ENCODE peak calls at places on chromosomes 3 and 15, in eight cellular contexts. P is endodermal cell, S is GM12878, D is IMR-90, R is H1, Y is keratinocyte, L is mesendoderm, U is HCT116. N is an unnamed sample.

GRCh38 chr15:36598529-36599177 is 19.2 kb downstream of the CDIN1 start:
- DNase-seq in P (no peak), S (no peak), D (peak; percentile 61), R (no peak), Y (no peak), L (no peak), U (no peak), N (no peak)

GRCh38 chr15:77870195-77871065 is 207.1 kb downstream of the TBC1D2B start:
- DNase-seq in P (peak; percentile 95), S (no peak), D (peak; percentile 53), R (peak; percentile 39), Y (peak; percentile 7), L (peak; percentile 75), U (peak; percentile 59), N (peak; percentile 51)

GRCh38 chr3:44893097-44893496 is 18.7 kb downstream of the TGM4 start:
- DNase-seq in P (no peak), S (no peak), D (peak; percentile 87), R (no peak), Y (no peak), L (no peak), U (no peak), N (peak; percentile 89)

GRCh38 chr3:59818033-59818936 is 768.5 kb upstream of the CFAP20DC start:
- DNase-seq in P (no peak), S (no peak), D (peak; percentile 97), R (no peak), Y (no peak), L (no peak), U (peak; percentile 85), N (peak; percentile 92)

GRCh38 chr3:89104499-89104898 is 2.9 kb upstream of the EPHA3 start:
- DNase-seq in P (no peak), S (no peak), D (no peak), R (no peak), Y (no peak), L (no peak), U (no peak), N (no peak)

GRCh38 chr3:111901617-111902016 is 42.6 kb downstream of the PHLDB2 start:
- DNase-seq in P (no peak), S (no peak), D (no peak), R (no peak), Y (no peak), L (no peak), U (no peak), N (no peak)

GRCh38 chr3:9500108-9501050 is 53.2 kb downstream of the LHFPL4 start:
- DNase-seq in P (peak; percentile 98), S (no peak), D (peak; percentile 54), R (peak; percentile 63), Y (peak; percentile 25), L (peak; percentile 86), U (peak; percentile 48), N (peak; percentile 17)

GRCh38 chr3:56347219-56347871 is 120.9 kb downstream of the ERC2 start:
- DNase-seq in P (peak; percentile 96), S (no peak), D (no peak), R (peak; percentile 44), Y (no peak), L (peak; percentile 89), U (no peak), N (no peak)

GRCh38 chr15:100718075-100718980 is 115.9 kb downstream of the ASB7 start:
- DNase-seq in P (no peak), S (no peak), D (no peak), R (no peak), Y (no peak), L (no peak), U (no peak), N (no peak)

GRCh38 chr15:38559131-38559530 is 5.5 kb downstream of the RASGRP1 start:
- DNase-seq in P (no peak), S (no peak), D (no peak), R (no peak), Y (no peak), L (no peak), U (no peak), N (no peak)

GRCh38 chr3:152051501-152052404 is 178.3 kb downstream of the SUCNR1 start:
- DNase-seq in P (no peak), S (no peak), D (peak; percentile 69), R (no peak), Y (no peak), L (no peak), U (no peak), N (no peak)

GRCh38 chr3:23075478-23075877 is 127.6 kb upstream of the UBE2E2 start:
- DNase-seq in P (no peak), S (no peak), D (peak; percentile 8), R (no peak), Y (no peak), L (no peak), U (no peak), N (no peak)

GRCh38 chr15:26667222-26667988 is 105.5 kb downstream of the GABRB3 start:
- DNase-seq in P (no peak), S (no peak), D (no peak), R (no peak), Y (no peak), L (peak; percentile 70), U (no peak), N (no peak)

GRCh38 chr3:186432189-186432588 is 70.2 kb upstream of the DGKG start:
- DNase-seq in P (no peak), S (no peak), D (peak; percentile 11), R (no peak), Y (peak; percentile 50), L (no peak), U (no peak), N (peak; percentile 52)

GRCh38 chr15:67303490-67304363 is 49.1 kb downstream of the IQCH start:
- DNase-seq in P (no peak), S (peak; percentile 24), D (peak; percentile 55), R (no peak), Y (no peak), L (peak; percentile 68), U (peak; percentile 42), N (peak; percentile 23)

GRCh38 chr3:192022412-192022811 is 561.4 kb downstream of the PYDC2 start:
- DNase-seq in P (no peak), S (no peak), D (no peak), R (no peak), Y (no peak), L (no peak), U (no peak), N (peak; percentile 71)

GRCh38 chr15:51075364-51075763 is 19.3 kb downstream of the TNFAIP8L3 start:
- DNase-seq in P (no peak), S (no peak), D (no peak), R (no peak), Y (no peak), L (no peak), U (no peak), N (no peak)

GRCh38 chr15:36208868-36209582 is 370.4 kb upstream of the CDIN1 start:
- DNase-seq in P (no peak), S (no peak), D (peak; percentile 37), R (no peak), Y (no peak), L (no peak), U (no peak), N (no peak)

GRCh38 chr15:45641374-45641778 is 6.5 kb downstream of the SQOR start:
- DNase-seq in P (no peak), S (no peak), D (peak; percentile 96), R (no peak), Y (no peak), L (no peak), U (no peak), N (peak; percentile 93)

DNA sequence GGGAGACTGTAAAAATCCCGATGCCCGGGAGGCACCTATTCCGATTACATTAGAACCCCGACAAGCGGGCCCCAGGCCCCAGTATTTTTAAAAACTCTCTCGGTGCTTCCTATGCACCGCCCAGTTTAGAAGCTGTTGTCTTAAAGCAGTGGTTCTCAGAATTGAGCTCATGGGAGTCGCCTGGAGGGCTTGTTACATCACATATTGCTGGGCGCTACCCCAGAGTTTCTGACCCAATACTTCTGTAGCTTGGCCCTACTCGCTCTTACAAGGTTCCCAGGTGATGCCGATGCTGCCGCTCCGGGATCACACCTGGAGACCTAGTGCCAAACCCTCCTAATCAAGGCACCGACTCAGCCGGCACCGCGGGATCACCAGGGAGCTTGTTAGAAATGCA is 35.2 kb downstream of the CPN2 start:
- DNase-seq in P (no peak), S (no peak), D (no peak), R (no peak), Y (no peak), L (no peak), U (no peak), N (peak; percentile 58)
- H3K9ac ChIP-seq in P (no peak overlapping the region), S (no peak overlapping the region), D (no peak overlapping the region), R (no peak overlapping the region), Y (peak overlapping the region; percentile 73), L (peak overlapping the region; percentile 31), U (peak overlapping the region; percentile 60), N (no peak overlapping the region)

DNA sequence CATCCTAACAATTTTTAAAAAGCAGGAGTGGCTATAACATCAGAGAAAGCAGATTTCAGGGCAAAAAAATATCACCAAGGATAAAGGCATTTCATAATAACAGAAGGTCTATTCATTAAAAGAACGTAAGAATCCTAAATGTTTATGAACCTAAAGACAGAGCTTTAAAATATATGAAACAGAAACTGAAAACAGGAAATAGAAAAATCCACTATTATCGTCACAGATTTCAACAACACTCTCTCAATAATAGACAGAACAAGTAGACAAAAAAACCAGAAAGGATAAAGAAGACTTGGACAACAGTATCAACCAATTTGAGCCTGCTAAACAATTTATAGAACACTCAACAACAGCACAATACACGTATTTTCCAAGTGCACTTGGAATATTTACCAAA is 71.4 kb downstream of the FBXL22 start:
- DNase-seq in P (no peak), S (no peak), D (no peak), R (no peak), Y (no peak), L (no peak), U (no peak), N (no peak)
- H3K9ac ChIP-seq in P (no peak overlapping the region), S (peak overlapping the region; percentile 26), D (no peak overlapping the region), R (no peak overlapping the region), Y (no peak overlapping the region), L (no peak overlapping the region), U (no peak overlapping the region), N (no peak overlapping the region)

GRCh38 chr3:53630547-53630946 is 136.1 kb downstream of the CACNA1D start:
- DNase-seq in P (no peak), S (no peak), D (no peak), R (no peak), Y (no peak), L (no peak), U (peak; percentile 6), N (peak; percentile 29)

GRCh38 chr3:53624467-53624866 is 130.1 kb downstream of the CACNA1D start:
- DNase-seq in P (no peak), S (no peak), D (no peak), R (no peak), Y (no peak), L (no peak), U (no peak), N (no peak)

GRCh38 chr3:53629396-53629711 is 134.9 kb downstream of the CACNA1D start:
- DNase-seq in P (no peak), S (no peak), D (no peak), R (no peak), Y (no peak), L (no peak), U (no peak), N (no peak)

GRCh38 chr3:53626876-53627275 is 132.5 kb downstream of the CACNA1D start:
- DNase-seq in P (no peak), S (no peak), D (no peak), R (no peak), Y (no peak), L (no peak), U (no peak), N (no peak)

GRCh38 chr3:53628546-53629395 is 134.4 kb downstream of the CACNA1D start:
- DNase-seq in P (no peak), S (no peak), D (no peak), R (no peak), Y (no peak), L (no peak), U (no peak), N (peak; percentile 60)
- H3K9ac ChIP-seq in P (no peak overlapping the region), S (no peak overlapping the region), D (no peak overlapping the region), R (no peak overlapping the region), Y (no peak overlapping the region), L (no peak overlapping the region), U (no peak overlapping the region), N (no peak overlapping the region)

GRCh38 chr15:81573098-81573746 is 199.2 kb upstream of the TMC3 start:
- DNase-seq in P (peak; percentile 54), S (no peak), D (no peak), R (no peak), Y (no peak), L (peak; percentile 60), U (no peak), N (no peak)
- H3K9ac ChIP-seq in P (no peak overlapping the region), S (no peak overlapping the region), D (no peak overlapping the region), R (no peak overlapping the region), Y (no peak overlapping the region), L (no peak overlapping the region), U (no peak overlapping the region), N (no peak overlapping the region)